ENCODE peak calls at places on chromosomes 3 and 15, in five cellular contexts. U is GM03348, T is Ammon's horn, Y is NCI-H1092 treated with DMSO at 0.1 percent for 48 hours, V is amniotic epithelial cell. X is an unnamed sample.

GRCh38 chr3:119219069-119219468 is 21.6 kb downstream of the B4GALT4 start:
- DNase-seq in U (no peak), T (no peak), Y (no peak), V (no peak), X (no peak)

GRCh38 chr15:68739390-68740075 is 81.2 kb downstream of the ANP32A start:
- DNase-seq in U (no peak), T (peak), Y (no peak), V (peak), X (no peak)

GRCh38 chr15:27835233-27835939 is 263.7 kb downstream of the OCA2 start:
- DNase-seq in U (no peak), T (no peak), Y (no peak), V (no peak), X (no peak)

GRCh38 chr3:172209333-172210321 is 170.2 kb downstream of the FNDC3B start:
- DNase-seq in U (no peak), T (peak), Y (peak), V (no peak), X (no peak)

GRCh38 chr15:101014921-101015841 is 96.0 kb downstream of the LRRK1 start:
- DNase-seq in U (peak), T (peak), Y (peak), V (peak), X (peak)

GRCh38 chr15:60751985-60752952 is 273.3 kb upstream of the ICE2 start:
- DNase-seq in U (no peak), T (peak), Y (no peak), V (peak), X (peak)

GRCh38 chr15:85318048-85318731 is 62.2 kb upstream of the AKAP13 start:
- DNase-seq in U (peak), T (no peak), Y (no peak), V (peak), X (no peak)

GRCh38 chr3:51934991-51935885 is 6.5 kb downstream of the RRP9 start:
- DNase-seq in U (no peak), T (no peak), Y (no peak), V (no peak), X (peak)

GRCh38 chr3:189981668-189982067 is 139.0 kb downstream of the P3H2 start:
- DNase-seq in U (peak), T (no peak), Y (no peak), V (peak), X (peak)

GRCh38 chr15:75905231-75905630 is 1.6 kb downstream of the FBXO22 start:
- DNase-seq in U (no peak), T (no peak), Y (no peak), V (no peak), X (no peak)

GRCh38 chr3:156535162-156535627 is 19.7 kb downstream of the SSR3 start:
- DNase-seq in U (peak), T (peak), Y (no peak), V (peak), X (peak)

GRCh38 chr15:43900964-43901363 is 74.2 kb downstream of the WDR76 start:
- DNase-seq in U (no peak), T (no peak), Y (no peak), V (no peak), X (peak)

GRCh38 chr3:184727357-184728060 is 15.6 kb upstream of the MAGEF1 start:
- DNase-seq in U (peak), T (peak), Y (peak), V (peak), X (peak)

GRCh38 chr3:159898147-159898546 is 90.5 kb upstream of the IL12A start:
- DNase-seq in U (no peak), T (no peak), Y (no peak), V (no peak), X (no peak)

GRCh38 chr3:130465486-130465885 is 51.5 kb upstream of the COL6A6 start:
- DNase-seq in U (no peak), T (no peak), Y (no peak), V (no peak), X (no peak)

GRCh38 chr3:36843065-36844051 is 79.0 kb upstream of the DCLK3 start:
- DNase-seq in U (peak), T (peak), Y (peak), V (peak), X (peak)

GRCh38 chr15:92882697-92883642 is 17.2 kb upstream of the CHD2 start:
- DNase-seq in U (peak), T (no peak), Y (no peak), V (no peak), X (no peak)

GRCh38 chr3:167941234-167941995 is 154.3 kb downstream of the GOLIM4 start:
- DNase-seq in U (peak), T (peak), Y (no peak), V (peak), X (peak)

GRCh38 chr3:141390747-141391146 is 22.4 kb downstream of the ZBTB38 start:
- DNase-seq in U (no peak), T (no peak), Y (no peak), V (no peak), X (no peak)

GRCh38 chr15:52292780-52293392 is 2.7 kb downstream of the MYO5C start:
- DNase-seq in U (no peak), T (no peak), Y (no peak), V (no peak), X (no peak)

GRCh38 chr15:90191795-90192494 is 9.2 kb upstream of the SEMA4B start:
- DNase-seq in U (no peak), T (peak), Y (peak), V (peak), X (peak)

GRCh38 chr15:79408041-79408440 is 24.1 kb upstream of the MINAR1 start:
- DNase-seq in U (no peak), T (no peak), Y (no peak), V (no peak), X (no peak)

GRCh38 chr3:192831111-192831644 is 86.5 kb downstream of the MB21D2 start:
- DNase-seq in U (peak), T (no peak), Y (no peak), V (peak), X (no peak)

GRCh38 chr3:78666458-78666800 is 1101.4 kb downstream of the ROBO1 start:
- DNase-seq in U (peak), T (no peak), Y (no peak), V (peak), X (no peak)

GRCh38 chr3:136366289-136366688 is 116.1 kb downstream of the PCCB start:
- DNase-seq in U (no peak), T (no peak), Y (peak), V (peak), X (no peak)

GRCh38 chr3:124770341-124771082 is 40.3 kb downstream of the UMPS start:
- DNase-seq in U (no peak), T (no peak), Y (peak), V (peak), X (peak)

GRCh38 chr15:66043264-66043663 is 174.0 kb downstream of the RAB11A start:
- DNase-seq in U (no peak), T (no peak), Y (peak), V (no peak), X (no peak)

GRCh38 chr3:63964287-63965073 is 52.3 kb upstream of the SCAANT1 start:
- DNase-seq in U (no peak), T (no peak), Y (no peak), V (no peak), X (no peak)

GRCh38 chr15:31871159-31871886 is 159.0 kb upstream of the CHRNA7 start:
- DNase-seq in U (no peak), T (no peak), Y (no peak), V (no peak), X (no peak)

GRCh38 chr15:68431037-68431791 is 749 bp downstream of the ITGA11 start:
- DNase-seq in U (peak), T (no peak), Y (no peak), V (no peak), X (peak)

GRCh38 chr3:188881954-188882641 is 289.7 kb upstream of the TPRG1 start:
- DNase-seq in U (peak), T (no peak), Y (no peak), V (peak), X (no peak)

GRCh38 chr3:59660376-59660775 is 610.6 kb upstream of the CFAP20DC start:
- DNase-seq in U (peak), T (no peak), Y (peak), V (no peak), X (no peak)

GRCh38 chr3:78140274-78140673 is 1100.4 kb downstream of the ROBO2 start:
- DNase-seq in U (no peak), T (no peak), Y (no peak), V (peak), X (no peak)

GRCh38 chr15:83503595-83504364 is 56.6 kb downstream of the SH3GL3 start:
- DNase-seq in U (no peak), T (no peak), Y (no peak), V (no peak), X (no peak)

GRCh38 chr3:184508938-184509337 is 52.6 kb upstream of the EPHB3 start:
- DNase-seq in U (no peak), T (no peak), Y (peak), V (no peak), X (no peak)

GRCh38 chr3:121819236-121819635 is 15.6 kb downstream of the IQCB1 start:
- DNase-seq in U (no peak), T (no peak), Y (no peak), V (no peak), X (no peak)

GRCh38 chr15:81133782-81134461 is at the start of gene CFAP161:
- DNase-seq in U (peak), T (peak), Y (peak), V (peak), X (peak)

GRCh38 chr3:129868912-129869311 is 24.6 kb downstream of the TMCC1 start:
- DNase-seq in U (no peak), T (no peak), Y (no peak), V (no peak), X (no peak)

GRCh38 chr3:24294150-24294549 is 200.5 kb downstream of the THRB start:
- DNase-seq in U (no peak), T (no peak), Y (no peak), V (no peak), X (no peak)

GRCh38 chr3:170553788-170554620 is 31.9 kb downstream of the SLC7A14 start:
- DNase-seq in U (peak), T (no peak), Y (no peak), V (peak), X (no peak)

X was measured in testis.